ENCODE peak calls at places on chromosome 20, in eight cellular contexts. One of them, this sample, is unnamed. For H3K27me3, the result is how much of the 10 kb centered on the place peaks cover.

GRCh38 chr20:34271961-34272360 is 30.7 kb downstream of the ASIP start:
- DNase-seq in body of pancreas: no peak
- DNase-seq in tibial nerve: no peak
- DNase-seq in Panc1: no peak
- DNase-seq in spleen: no peak
- DNase-seq in PC-3: peak
- DNase-seq in bronchial epithelial cell: no peak
- DNase-seq in gastrocnemius medialis: peak
- DNase-seq in this sample: no peak

GRCh38 chr20:62741191-62741676 is 32.6 kb downstream of the NTSR1 start:
- DNase-seq in body of pancreas: peak
- DNase-seq in tibial nerve: no peak
- DNase-seq in Panc1: no peak
- DNase-seq in spleen: peak
- DNase-seq in PC-3: peak
- DNase-seq in bronchial epithelial cell: no peak
- DNase-seq in gastrocnemius medialis: no peak
- DNase-seq in this sample: no peak

GRCh38 chr20:5770987-5771318 is 20.8 kb downstream of the SHLD1 start:
- DNase-seq in body of pancreas: no peak
- DNase-seq in tibial nerve: no peak
- DNase-seq in Panc1: no peak
- DNase-seq in spleen: no peak
- DNase-seq in PC-3: no peak
- DNase-seq in bronchial epithelial cell: no peak
- DNase-seq in gastrocnemius medialis: no peak
- DNase-seq in this sample: no peak

GRCh38 chr20:63451821-63452220 is 20.6 kb downstream of the KCNQ2 start:
- DNase-seq in body of pancreas: no peak
- DNase-seq in tibial nerve: no peak
- DNase-seq in Panc1: no peak
- DNase-seq in spleen: no peak
- DNase-seq in PC-3: no peak
- DNase-seq in bronchial epithelial cell: no peak
- DNase-seq in gastrocnemius medialis: no peak
- DNase-seq in this sample: no peak

GRCh38 chr20:4957939-4958362 is 43.4 kb downstream of the SLC23A2 start:
- DNase-seq in body of pancreas: no peak
- DNase-seq in tibial nerve: no peak
- DNase-seq in Panc1: no peak
- DNase-seq in spleen: no peak
- DNase-seq in PC-3: no peak
- DNase-seq in bronchial epithelial cell: no peak
- DNase-seq in gastrocnemius medialis: no peak
- DNase-seq in this sample: peak

GRCh38 chr20:17822039-17822438 is 122.3 kb downstream of the BANF2 start:
- DNase-seq in body of pancreas: peak
- DNase-seq in tibial nerve: no peak
- DNase-seq in Panc1: no peak
- DNase-seq in spleen: no peak
- DNase-seq in PC-3: peak
- DNase-seq in bronchial epithelial cell: peak
- DNase-seq in gastrocnemius medialis: no peak
- DNase-seq in this sample: no peak

GRCh38 chr20:46770330-46771194 is 61.1 kb downstream of the SLC2A10 start:
- DNase-seq in body of pancreas: no peak
- DNase-seq in tibial nerve: no peak
- DNase-seq in Panc1: no peak
- DNase-seq in spleen: no peak
- DNase-seq in PC-3: peak
- DNase-seq in bronchial epithelial cell: peak
- DNase-seq in gastrocnemius medialis: no peak
- DNase-seq in this sample: no peak

GRCh38 chr20:41862023-41862422 is 243.8 kb upstream of the CHD6 start:
- DNase-seq in body of pancreas: no peak
- DNase-seq in tibial nerve: no peak
- DNase-seq in Panc1: no peak
- DNase-seq in spleen: no peak
- DNase-seq in PC-3: no peak
- DNase-seq in bronchial epithelial cell: no peak
- DNase-seq in gastrocnemius medialis: no peak
- DNase-seq in this sample: no peak

GRCh38 chr20:19618711-19619110 is 139.3 kb upstream of the RIN2 start:
- DNase-seq in body of pancreas: no peak
- DNase-seq in tibial nerve: no peak
- DNase-seq in Panc1: no peak
- DNase-seq in spleen: no peak
- DNase-seq in PC-3: no peak
- DNase-seq in bronchial epithelial cell: no peak
- DNase-seq in gastrocnemius medialis: no peak
- DNase-seq in this sample: no peak

GRCh38 chr20:63177785-63178444 is 38.0 kb downstream of the YTHDF1 start:
- DNase-seq in body of pancreas: no peak
- DNase-seq in tibial nerve: no peak
- DNase-seq in Panc1: no peak
- DNase-seq in spleen: peak
- DNase-seq in PC-3: no peak
- DNase-seq in bronchial epithelial cell: no peak
- DNase-seq in gastrocnemius medialis: no peak
- DNase-seq in this sample: no peak

GRCh38 chr20:63123326-63123725 is 92.6 kb downstream of the YTHDF1 start:
- DNase-seq in body of pancreas: no peak
- DNase-seq in tibial nerve: no peak
- DNase-seq in Panc1: no peak
- DNase-seq in spleen: peak
- DNase-seq in PC-3: no peak
- DNase-seq in bronchial epithelial cell: no peak
- DNase-seq in gastrocnemius medialis: no peak
- DNase-seq in this sample: no peak

GRCh38 chr20:63397946-63398450 is 36.8 kb upstream of the CHRNA4 start:
- DNase-seq in body of pancreas: no peak
- DNase-seq in tibial nerve: no peak
- DNase-seq in Panc1: no peak
- DNase-seq in spleen: no peak
- DNase-seq in PC-3: no peak
- DNase-seq in bronchial epithelial cell: no peak
- DNase-seq in gastrocnemius medialis: no peak
- DNase-seq in this sample: no peak

GRCh38 chr20:33578510-33578909 is 83.6 kb upstream of the C20orf144 start:
- DNase-seq in body of pancreas: no peak
- DNase-seq in tibial nerve: no peak
- DNase-seq in Panc1: no peak
- DNase-seq in spleen: no peak
- DNase-seq in PC-3: no peak
- DNase-seq in bronchial epithelial cell: no peak
- DNase-seq in gastrocnemius medialis: no peak
- DNase-seq in this sample: no peak

GRCh38 chr20:35055445-35056276 is 36.9 kb downstream of the TRPC4AP start:
- DNase-seq in body of pancreas: no peak
- DNase-seq in tibial nerve: no peak
- DNase-seq in Panc1: no peak
- DNase-seq in spleen: no peak
- DNase-seq in PC-3: no peak
- DNase-seq in bronchial epithelial cell: no peak
- DNase-seq in gastrocnemius medialis: no peak
- DNase-seq in this sample: peak

GRCh38 chr20:64182146-64182865 is 18.1 kb downstream of the MYT1 start:
- DNase-seq in body of pancreas: no peak
- DNase-seq in tibial nerve: no peak
- DNase-seq in Panc1: no peak
- DNase-seq in spleen: no peak
- DNase-seq in PC-3: no peak
- DNase-seq in bronchial epithelial cell: no peak
- DNase-seq in gastrocnemius medialis: no peak
- DNase-seq in this sample: no peak

DNA sequence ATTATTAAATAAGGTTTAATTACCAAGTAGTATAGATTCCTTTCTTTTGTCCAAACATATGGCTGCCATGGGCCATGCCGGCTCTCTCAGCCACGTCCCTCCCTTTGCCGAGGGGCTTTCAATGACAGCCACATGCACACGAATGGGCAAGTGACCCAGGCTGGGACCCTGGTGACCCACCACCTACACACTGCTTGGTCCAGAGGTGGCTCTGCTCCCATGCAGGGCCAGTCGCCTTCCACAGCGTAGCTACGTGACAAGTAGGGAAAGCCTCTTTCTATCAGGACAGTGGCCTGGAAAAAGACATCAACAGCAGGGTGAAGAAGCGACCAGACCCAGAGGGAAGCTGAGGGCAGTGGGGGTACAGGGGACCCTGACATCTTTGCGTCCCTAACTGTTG is 152.8 kb upstream of the CST7 start:
- DNase-seq in body of pancreas: no peak
- DNase-seq in tibial nerve: no peak
- DNase-seq in Panc1: no peak
- DNase-seq in spleen: peak
- DNase-seq in PC-3: no peak
- DNase-seq in bronchial epithelial cell: no peak
- DNase-seq in gastrocnemius medialis: no peak
- DNase-seq in this sample: no peak
- TF ChIP-seq CTCF in body of pancreas: no peak
- TF ChIP-seq CTCF in tibial nerve: no peak
- TF ChIP-seq CTCF in Panc1: no peak
- TF ChIP-seq CTCF in spleen: no peak
- TF ChIP-seq CTCF in PC-3: no peak
- TF ChIP-seq CTCF in bronchial epithelial cell: no peak
- TF ChIP-seq CTCF in gastrocnemius medialis: no peak
- TF ChIP-seq CTCF in this sample: no peak

GRCh38 chr20:36297656-36298055 is 8.5 kb upstream of the DLGAP4 start:
- DNase-seq in body of pancreas: no peak
- DNase-seq in tibial nerve: no peak
- DNase-seq in Panc1: no peak
- DNase-seq in spleen: no peak
- DNase-seq in PC-3: no peak
- DNase-seq in bronchial epithelial cell: no peak
- DNase-seq in gastrocnemius medialis: no peak
- DNase-seq in this sample: no peak
- H3K27me3 ChIP-seq in body of pancreas: under half
- H3K27me3 ChIP-seq in tibial nerve: under half
- H3K27me3 ChIP-seq in Panc1: under half
- H3K27me3 ChIP-seq in spleen: under half
- H3K27me3 ChIP-seq in PC-3: half or more
- H3K27me3 ChIP-seq in bronchial epithelial cell: under half
- H3K27me3 ChIP-seq in gastrocnemius medialis: under half
- H3K27me3 ChIP-seq in this sample: under half

GRCh38 chr20:58228103-58228483 is 360 bp downstream of the ANKRD60 start:
- DNase-seq in body of pancreas: no peak
- DNase-seq in tibial nerve: no peak
- DNase-seq in Panc1: no peak
- DNase-seq in spleen: no peak
- DNase-seq in PC-3: no peak
- DNase-seq in bronchial epithelial cell: no peak
- DNase-seq in gastrocnemius medialis: no peak
- DNase-seq in this sample: no peak
- H3K4me3 ChIP-seq in body of pancreas: no peak
- H3K4me3 ChIP-seq in tibial nerve: no peak
- H3K4me3 ChIP-seq in Panc1: no peak
- H3K4me3 ChIP-seq in spleen: no peak
- H3K4me3 ChIP-seq in PC-3: no peak
- H3K4me3 ChIP-seq in bronchial epithelial cell: no peak
- H3K4me3 ChIP-seq in gastrocnemius medialis: no peak
- H3K4me3 ChIP-seq in this sample: no peak

GRCh38 chr20:9557411-9557810 is 43.0 kb downstream of the LAMP5 start:
- DNase-seq in body of pancreas: no peak
- DNase-seq in tibial nerve: no peak
- DNase-seq in Panc1: no peak
- DNase-seq in spleen: no peak
- DNase-seq in PC-3: no peak
- DNase-seq in bronchial epithelial cell: no peak
- DNase-seq in gastrocnemius medialis: no peak
- DNase-seq in this sample: no peak
- TF ChIP-seq CTCF in body of pancreas: no peak
- TF ChIP-seq CTCF in tibial nerve: no peak
- TF ChIP-seq CTCF in Panc1: no peak
- TF ChIP-seq CTCF in spleen: no peak
- TF ChIP-seq CTCF in PC-3: no peak
- TF ChIP-seq CTCF in bronchial epithelial cell: no peak
- TF ChIP-seq CTCF in gastrocnemius medialis: no peak
- TF ChIP-seq CTCF in this sample: no peak

GRCh38 chr20:16806061-16806460 is 57.9 kb downstream of the OTOR start:
- DNase-seq in body of pancreas: no peak
- DNase-seq in tibial nerve: no peak
- DNase-seq in Panc1: no peak
- DNase-seq in spleen: no peak
- DNase-seq in PC-3: no peak
- DNase-seq in bronchial epithelial cell: no peak
- DNase-seq in gastrocnemius medialis: no peak
- DNase-seq in this sample: no peak

GRCh38 chr20:16803965-16804792 is 56.0 kb downstream of the OTOR start:
- DNase-seq in body of pancreas: peak
- DNase-seq in tibial nerve: peak
- DNase-seq in Panc1: no peak
- DNase-seq in spleen: no peak
- DNase-seq in PC-3: peak
- DNase-seq in bronchial epithelial cell: peak
- DNase-seq in gastrocnemius medialis: no peak
- DNase-seq in this sample: peak

GRCh38 chr20:16802652-16802935 is 54.4 kb downstream of the OTOR start:
- DNase-seq in body of pancreas: no peak
- DNase-seq in tibial nerve: no peak
- DNase-seq in Panc1: no peak
- DNase-seq in spleen: no peak
- DNase-seq in PC-3: no peak
- DNase-seq in bronchial epithelial cell: no peak
- DNase-seq in gastrocnemius medialis: no peak
- DNase-seq in this sample: no peak

GRCh38 chr20:16806886-16807285 is 58.7 kb downstream of the OTOR start:
- DNase-seq in body of pancreas: no peak
- DNase-seq in tibial nerve: no peak
- DNase-seq in Panc1: no peak
- DNase-seq in spleen: no peak
- DNase-seq in PC-3: no peak
- DNase-seq in bronchial epithelial cell: no peak
- DNase-seq in gastrocnemius medialis: no peak
- DNase-seq in this sample: no peak

GRCh38 chr20:16804793-16805187 is 56.6 kb downstream of the OTOR start:
- DNase-seq in body of pancreas: no peak
- DNase-seq in tibial nerve: no peak
- DNase-seq in Panc1: no peak
- DNase-seq in spleen: no peak
- DNase-seq in PC-3: no peak
- DNase-seq in bronchial epithelial cell: no peak
- DNase-seq in gastrocnemius medialis: no peak
- DNase-seq in this sample: no peak
- H3K27me3 ChIP-seq in body of pancreas: under half
- H3K27me3 ChIP-seq in tibial nerve: under half
- H3K27me3 ChIP-seq in Panc1: under half
- H3K27me3 ChIP-seq in spleen: under half
- H3K27me3 ChIP-seq in PC-3: half or more
- H3K27me3 ChIP-seq in bronchial epithelial cell: under half
- H3K27me3 ChIP-seq in gastrocnemius medialis: under half
- H3K27me3 ChIP-seq in this sample: under half